ENCODE peak calls at places on chromosomes 6 and 20, in ten cellular contexts. I, Z, L, D, Y, A, H, E, N and W are unnamed samples.

GRCh38 chr20:36466089-36466488 is 75.2 kb upstream of the MYL9 start:
- DNase-seq in E (no peak), L (no peak), Y (no peak), Z (no peak), D (no peak), H (no peak), N (no peak), I (no peak), A (no peak), W (no peak)

GRCh38 chr6:30781697-30782424 is 37.5 kb upstream of the IER3 start:
- DNase-seq in E (no peak), L (peak), I (peak), Y (peak), N (peak), Z (peak), A (peak), H (peak), D (peak), W (peak)

GRCh38 chr6:110646419-110646698 is 168.9 kb downstream of the CDK19 start:
- DNase-seq in H (no peak), Y (no peak), N (no peak), E (no peak), L (no peak), D (no peak), I (no peak), A (no peak), Z (no peak), W (no peak)

GRCh38 chr6:89379281-89379680 is 26.8 kb upstream of the UBE2J1 start:
- DNase-seq in A (no peak), H (no peak), I (no peak), D (no peak), L (no peak), Y (no peak), N (no peak), Z (no peak), E (no peak), W (peak)

GRCh38 chr6:51568771-51569170 is 518.6 kb downstream of the PKHD1 start:
- DNase-seq in L (no peak), N (no peak), Y (no peak), E (no peak), D (no peak), Z (peak), H (no peak), I (no peak), A (no peak), W (no peak)

GRCh38 chr6:82843291-82843885 is 222.3 kb downstream of the UBE3D start:
- DNase-seq in E (no peak), Y (no peak), I (no peak), H (no peak), L (no peak), A (no peak), Z (no peak), D (no peak), N (no peak), W (no peak)

GRCh38 chr6:43779864-43780260 is 9.9 kb downstream of the VEGFA start:
- DNase-seq in L (no peak), Y (peak), I (no peak), D (no peak), H (no peak), N (no peak), E (no peak), A (no peak), Z (peak), W (no peak)

GRCh38 chr6:35810831-35811698 is 5.9 kb downstream of the LHFPL5 start:
- DNase-seq in A (peak), I (no peak), L (peak), Y (peak), N (no peak), Z (peak), H (no peak), E (no peak), D (no peak), W (no peak)

GRCh38 chr6:11689847-11690246 is 88.8 kb downstream of the ADTRP start:
- DNase-seq in L (no peak), H (no peak), D (no peak), A (no peak), N (no peak), Z (no peak), E (no peak), I (no peak), Y (no peak), W (no peak)